ENCODE peak calls at places on chromosomes 7 and 10, in four cellular contexts. One of them, this sample, is unnamed.

GRCh38 chr7:122206985-122207384 is 62.9 kb upstream of the AASS start:
- DNase-seq in ovary: no peak
- DNase-seq in stimulated activated CD4-positive, alpha-beta T cell treated with anti-CD3 and anti-CD28 coated beads, TNF-alpha, amount 100 ng/mL, for 1 hour: no peak
- DNase-seq in activated T-helper 9 cell treated with anti-CD3 and anti-CD28 coated beads, Interleukin-2, amount 50 U/mL, for 16 hours: no peak
- DNase-seq in this sample: no peak

GRCh38 chr10:79055892-79056291 is 12.9 kb upstream of the ZMIZ1 start:
- DNase-seq in ovary: peak
- DNase-seq in activated T-helper 9 cell treated with anti-CD3 and anti-CD28 coated beads, Interleukin-2, amount 50 U/mL, for 16 hours: no peak
- DNase-seq in stimulated activated CD4-positive, alpha-beta T cell treated with anti-CD3 and anti-CD28 coated beads, TNF-alpha, amount 100 ng/mL, for 1 hour: no peak
- DNase-seq in this sample: no peak

GRCh38 chr10:113103131-113103830 is 153.2 kb downstream of the TCF7L2 start:
- DNase-seq in stimulated activated CD4-positive, alpha-beta T cell treated with anti-CD3 and anti-CD28 coated beads, TNF-alpha, amount 100 ng/mL, for 1 hour: no peak
- DNase-seq in activated T-helper 9 cell treated with anti-CD3 and anti-CD28 coated beads, Interleukin-2, amount 50 U/mL, for 16 hours: no peak
- DNase-seq in ovary: no peak
- DNase-seq in this sample: no peak

GRCh38 chr7:112347088-112347487 is 103.2 kb upstream of the IFRD1 start:
- DNase-seq in ovary: no peak
- DNase-seq in activated T-helper 9 cell treated with anti-CD3 and anti-CD28 coated beads, Interleukin-2, amount 50 U/mL, for 16 hours: no peak
- DNase-seq in stimulated activated CD4-positive, alpha-beta T cell treated with anti-CD3 and anti-CD28 coated beads, TNF-alpha, amount 100 ng/mL, for 1 hour: no peak
- DNase-seq in this sample: no peak

GRCh38 chr7:142231716-142232115 is 26.1 kb downstream of the PRSS58 start:
- DNase-seq in ovary: no peak
- DNase-seq in stimulated activated CD4-positive, alpha-beta T cell treated with anti-CD3 and anti-CD28 coated beads, TNF-alpha, amount 100 ng/mL, for 1 hour: no peak
- DNase-seq in activated T-helper 9 cell treated with anti-CD3 and anti-CD28 coated beads, Interleukin-2, amount 50 U/mL, for 16 hours: no peak
- DNase-seq in this sample: no peak

GRCh38 chr7:143240323-143241168 is 18.7 kb downstream of the TAS2R40 start:
- DNase-seq in activated T-helper 9 cell treated with anti-CD3 and anti-CD28 coated beads, Interleukin-2, amount 50 U/mL, for 16 hours: peak
- DNase-seq in ovary: peak
- DNase-seq in stimulated activated CD4-positive, alpha-beta T cell treated with anti-CD3 and anti-CD28 coated beads, TNF-alpha, amount 100 ng/mL, for 1 hour: peak
- DNase-seq in this sample: peak

GRCh38 chr7:44921607-44922350 is 36.4 kb upstream of the PURB start:
- DNase-seq in stimulated activated CD4-positive, alpha-beta T cell treated with anti-CD3 and anti-CD28 coated beads, TNF-alpha, amount 100 ng/mL, for 1 hour: peak
- DNase-seq in ovary: peak
- DNase-seq in activated T-helper 9 cell treated with anti-CD3 and anti-CD28 coated beads, Interleukin-2, amount 50 U/mL, for 16 hours: peak
- DNase-seq in this sample: peak

GRCh38 chr10:99369551-99369950 is 40.4 kb downstream of the CNNM1 start:
- DNase-seq in activated T-helper 9 cell treated with anti-CD3 and anti-CD28 coated beads, Interleukin-2, amount 50 U/mL, for 16 hours: no peak
- DNase-seq in ovary: no peak
- DNase-seq in stimulated activated CD4-positive, alpha-beta T cell treated with anti-CD3 and anti-CD28 coated beads, TNF-alpha, amount 100 ng/mL, for 1 hour: no peak
- DNase-seq in this sample: no peak

GRCh38 chr7:40986351-40986873 is 716.5 kb downstream of the INHBA start:
- DNase-seq in ovary: no peak
- DNase-seq in stimulated activated CD4-positive, alpha-beta T cell treated with anti-CD3 and anti-CD28 coated beads, TNF-alpha, amount 100 ng/mL, for 1 hour: no peak
- DNase-seq in activated T-helper 9 cell treated with anti-CD3 and anti-CD28 coated beads, Interleukin-2, amount 50 U/mL, for 16 hours: no peak
- DNase-seq in this sample: no peak

GRCh38 chr7:15972767-15973362 is 286.4 kb upstream of the MEOX2 start:
- DNase-seq in activated T-helper 9 cell treated with anti-CD3 and anti-CD28 coated beads, Interleukin-2, amount 50 U/mL, for 16 hours: no peak
- DNase-seq in stimulated activated CD4-positive, alpha-beta T cell treated with anti-CD3 and anti-CD28 coated beads, TNF-alpha, amount 100 ng/mL, for 1 hour: no peak
- DNase-seq in ovary: no peak
- DNase-seq in this sample: no peak